ENCODE peak calls at places on chromosome 17, in four cellular contexts. U, N, K and G are unnamed samples.

GRCh38 chr17:76376318-76377133 is 7.9 kb upstream of the SPHK1 start:
- DNase-seq in N (no peak), K (no peak), U (no peak), G (no peak)

GRCh38 chr17:71334041-71334781 is 786.6 kb upstream of the SOX9 start:
- DNase-seq in N (no peak), K (no peak), U (no peak), G (no peak)

GRCh38 chr17:81713004-81713555 is 996 bp downstream of the SLC25A10 start:
- DNase-seq in N (no peak), U (no peak), K (no peak), G (peak; percentile 69)

GRCh38 chr17:51540151-51540550 is 279.8 kb downstream of the UTP18 start:
- DNase-seq in K (no peak), N (peak; percentile 7), U (no peak), G (no peak)

GRCh38 chr17:73773702-73774101 is 129.5 kb upstream of the SDK2 start:
- DNase-seq in U (no peak), K (no peak), N (no peak), G (no peak)

GRCh38 chr17:63523256-63523869 is at the start of gene KCNH6:
- DNase-seq in K (no peak), N (no peak), U (no peak), G (peak; percentile 75)

GRCh38 chr17:30819941-30820705 is 4.4 kb downstream of the CRLF3 start:
- DNase-seq in N (no peak), K (no peak), U (no peak), G (no peak)

GRCh38 chr17:81869221-81870154 is 1.6 kb downstream of the ARHGDIA start:
- DNase-seq in N (peak; percentile 76), K (no peak), U (peak; percentile 72), G (peak; percentile 96)

GRCh38 chr17:8056232-8056975 is 17.5 kb downstream of the ALOX15B start:
- DNase-seq in N (no peak), K (no peak), U (peak; percentile 8), G (no peak)

GRCh38 chr17:48389903-48390302 is 40.1 kb downstream of the SKAP1 start:
- DNase-seq in U (no peak), K (no peak), N (no peak), G (no peak)

GRCh38 chr17:48388955-48389764 is 40.9 kb downstream of the SKAP1 start:
- DNase-seq in K (no peak), N (no peak), U (no peak), G (no peak)

GRCh38 chr17:48391460-48391859 is 38.6 kb downstream of the SKAP1 start:
- DNase-seq in K (no peak), U (no peak), N (no peak), G (no peak)

GRCh38 chr17:48393271-48393670 is 36.7 kb downstream of the SKAP1 start:
- DNase-seq in N (no peak), K (no peak), U (no peak), G (no peak)

GRCh38 chr17:48392836-48393235 is 37.2 kb downstream of the SKAP1 start:
- DNase-seq in U (no peak), N (no peak), K (no peak), G (no peak)
- TF ChIP-seq TEAD4 in U (no peak), N (no peak), K (no peak), G (no peak)

GRCh38 chr17:3575506-3575905 is 17.9 kb upstream of the TRPV3 start:
- DNase-seq in N (no peak), U (no peak), K (no peak), G (no peak)
- TF ChIP-seq TEAD4 in N (no peak), U (no peak), K (no peak), G (no peak)

DNA sequence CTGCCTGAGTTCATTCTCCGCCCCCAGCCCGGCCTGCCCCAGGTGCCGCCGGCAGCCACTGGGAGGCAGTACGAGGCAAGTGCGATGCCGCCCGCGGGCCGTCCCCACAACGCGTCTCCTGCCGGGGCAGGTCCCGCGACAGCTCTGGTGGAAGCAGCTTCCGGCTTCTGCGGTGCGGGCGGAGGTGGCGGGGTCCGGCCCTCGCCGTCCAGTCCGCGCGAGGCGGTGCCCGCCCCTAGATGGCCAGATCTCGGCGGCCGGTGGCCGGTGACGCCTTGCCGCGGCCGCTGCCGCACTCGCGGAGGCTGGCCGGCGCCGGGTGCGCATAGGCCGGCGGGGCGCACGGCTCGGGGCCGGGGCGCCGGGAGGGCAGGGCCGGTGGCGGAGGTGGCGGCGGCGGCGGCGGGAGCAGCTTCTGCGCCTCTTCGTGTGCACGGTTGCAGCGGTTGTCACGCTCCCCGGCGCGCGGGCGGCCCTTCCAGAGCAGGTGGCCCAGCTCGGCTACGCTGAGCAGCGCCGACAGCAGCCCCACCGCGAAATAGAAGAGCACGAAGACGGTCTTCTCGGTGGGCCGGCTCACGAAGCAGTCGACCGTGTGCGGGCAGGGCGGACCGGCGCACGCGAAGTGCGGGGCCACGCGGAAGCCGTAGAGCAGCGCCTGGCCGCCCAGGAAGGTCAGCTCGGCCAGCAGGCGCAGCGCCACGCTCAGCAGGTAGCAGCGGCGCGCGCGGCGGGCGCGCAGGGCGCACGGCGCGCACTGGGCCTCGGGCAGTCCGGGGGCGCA is 1.6 kb downstream of the GJD3 start:
- DNase-seq in U (peak; percentile 92), N (peak; percentile 91), K (no peak), G (peak; percentile 93)
- TF ChIP-seq TEAD4 in U (no peak), N (no peak), K (no peak), G (no peak)

DNA sequence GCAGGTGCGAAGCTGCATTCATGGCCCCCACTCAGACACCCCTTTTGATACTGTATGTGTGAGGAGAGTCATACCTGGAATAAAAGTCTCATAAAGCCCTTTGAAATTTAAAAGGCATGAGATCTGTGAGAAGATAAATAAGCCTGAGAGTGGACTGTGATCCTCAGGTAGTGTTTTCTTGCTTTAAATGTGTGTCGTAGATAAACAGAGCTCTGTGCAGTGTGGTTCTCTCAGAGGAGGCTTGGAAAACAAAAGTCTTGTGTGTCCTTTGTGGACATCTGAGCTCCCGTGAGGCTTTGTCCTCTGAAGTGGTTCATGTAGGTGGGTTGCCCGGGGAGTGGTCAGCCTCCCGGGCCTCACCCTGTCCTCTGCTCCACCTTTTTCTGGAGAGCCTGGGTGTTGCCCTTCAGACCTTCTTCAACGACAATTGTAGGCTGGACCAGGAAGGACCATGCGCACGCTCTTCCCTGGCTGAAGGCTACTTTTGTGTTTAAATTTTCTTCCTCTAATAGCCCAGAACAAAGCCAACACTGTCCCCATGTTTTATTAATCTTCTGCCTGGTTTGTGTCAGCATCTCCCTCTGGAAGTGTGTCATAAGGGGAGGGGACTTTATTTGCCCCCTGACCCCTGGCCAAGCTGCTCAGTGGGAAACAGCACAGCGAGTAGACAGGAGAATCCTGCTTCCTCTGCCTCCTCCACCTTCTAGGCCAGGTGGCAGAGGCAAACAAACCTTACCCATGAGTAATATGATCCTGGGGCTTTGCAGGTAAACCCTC is 151.2 kb downstream of the MSI2 start:
- DNase-seq in N (no peak), K (no peak), U (no peak), G (no peak)
- TF ChIP-seq TEAD4 in N (no peak), K (no peak), U (no peak), G (no peak)

GRCh38 chr17:45942284-45942683 is 47.9 kb downstream of the MAPT start:
- DNase-seq in U (no peak), N (no peak), K (no peak), G (peak; percentile 54)
- TF ChIP-seq TEAD4 in U (no peak), N (no peak), K (no peak), G (no peak)

DNA sequence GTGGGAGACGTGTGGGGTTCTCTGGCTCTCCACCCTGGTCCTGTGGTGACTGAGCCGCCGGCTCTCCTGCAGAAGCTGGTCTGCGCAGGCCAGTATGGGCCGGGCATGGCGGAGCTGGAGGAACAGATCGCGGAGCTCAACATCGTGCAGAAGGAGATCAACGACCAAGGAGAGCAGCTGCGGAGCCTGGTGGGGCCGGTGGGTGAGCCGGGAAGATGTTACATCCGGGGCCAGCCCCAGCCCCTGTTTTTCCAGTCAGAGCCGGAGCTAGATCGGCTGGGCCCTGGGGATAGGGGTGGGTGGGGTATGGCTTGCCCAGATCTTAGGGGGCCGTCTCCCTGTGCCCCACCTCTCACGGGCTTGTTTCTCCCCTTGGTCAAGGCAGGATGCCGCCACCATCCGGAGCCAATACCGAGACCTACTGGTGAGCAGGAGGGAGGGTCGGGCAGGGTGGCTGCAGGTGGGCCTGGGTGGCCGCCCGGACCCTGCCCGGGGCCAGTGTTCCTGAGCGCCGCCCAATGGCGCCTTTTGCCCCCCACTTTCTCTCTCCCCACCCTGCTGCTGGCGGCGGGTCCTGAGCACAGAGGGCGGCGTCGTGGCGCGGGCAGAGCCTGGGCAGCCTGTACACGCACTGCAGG is 5.0 kb downstream of the EVPLL start:
- DNase-seq in K (no peak), N (peak; percentile 0), U (no peak), G (no peak)
- TF ChIP-seq TEAD4 in K (no peak), N (no peak), U (no peak), G (no peak)